ENCODE peak calls at places on chromosomes 7 and 10, in six cellular contexts. Z is psoas muscle, W is cardiac fibroblast, L is HAP-1, M is heart left ventricle, J is transverse colon. K is an unnamed sample.

GRCh38 chr7:107024906-107025305 is 19.6 kb upstream of the PRKAR2B start:
- DNase-seq in J (no peak), Z (no peak), W (no peak), M (no peak), L (no peak), K (no peak)

GRCh38 chr10:48410503-48410902 is 104.0 kb downstream of the MAPK8 start:
- DNase-seq in Z (no peak), M (no peak), L (no peak), J (no peak), W (no peak), K (no peak)

GRCh38 chr10:22159979-22160378 is 57.8 kb downstream of the EBLN1 start:
- DNase-seq in W (no peak), J (no peak), Z (no peak), L (no peak), M (no peak), K (no peak)

GRCh38 chr10:115818015-115818414 is 455.0 kb downstream of the GFRA1 start:
- DNase-seq in Z (no peak), J (no peak), W (no peak), M (no peak), L (no peak), K (no peak)

GRCh38 chr7:155993420-155994252 is 181.4 kb upstream of the SHH start:
- DNase-seq in L (no peak), J (no peak), Z (no peak), W (no peak), M (no peak), K (no peak)

GRCh38 chr10:33201056-33201780 is 133.2 kb downstream of the NRP1 start:
- DNase-seq in Z (no peak), L (peak; percentile 10), J (no peak), W (no peak), M (no peak), K (no peak)

GRCh38 chr7:155899596-155899995 is 87.3 kb upstream of the SHH start:
- DNase-seq in W (no peak), J (no peak), L (no peak), M (no peak), Z (peak; percentile 18), K (no peak)

GRCh38 chr10:49285232-49285631 is 13.7 kb upstream of the C10orf71 start:
- DNase-seq in W (peak; percentile 39), Z (peak; percentile 3), L (no peak), M (no peak), J (no peak), K (no peak)

GRCh38 chr7:5088906-5089305 is 43.2 kb downstream of the RBAK start:
- DNase-seq in L (no peak), J (no peak), M (no peak), W (no peak), Z (no peak), K (no peak)

GRCh38 chr7:98703916-98704315 is 86.8 kb downstream of the NPTX2 start:
- DNase-seq in L (no peak), M (no peak), J (no peak), Z (no peak), W (no peak), K (no peak)

GRCh38 chr10:3980139-3980538 is 195.1 kb upstream of the KLF6 start:
- DNase-seq in J (no peak), L (no peak), M (no peak), W (no peak), Z (no peak), K (no peak)

GRCh38 chr10:59536151-59536550 is 173.5 kb downstream of the SLC16A9 start:
- DNase-seq in L (no peak), Z (no peak), W (peak; percentile 92), M (peak; percentile 25), J (no peak), K (no peak)

GRCh38 chr10:89633484-89633883 is 11.6 kb downstream of the PANK1 start:
- DNase-seq in M (no peak), W (peak; percentile 84), J (no peak), L (no peak), Z (no peak), K (no peak)

GRCh38 chr10:30803901-30804322 is 174.4 kb upstream of the LYZL2 start:
- DNase-seq in Z (peak; percentile 83), J (no peak), M (peak; percentile 27), L (no peak), W (peak; percentile 72), K (no peak)

GRCh38 chr7:1874522-1875389 is 204.7 kb downstream of the ELFN1 start:
- DNase-seq in W (no peak), J (peak; percentile 15), Z (no peak), L (no peak), M (no peak), K (no peak)

DNA sequence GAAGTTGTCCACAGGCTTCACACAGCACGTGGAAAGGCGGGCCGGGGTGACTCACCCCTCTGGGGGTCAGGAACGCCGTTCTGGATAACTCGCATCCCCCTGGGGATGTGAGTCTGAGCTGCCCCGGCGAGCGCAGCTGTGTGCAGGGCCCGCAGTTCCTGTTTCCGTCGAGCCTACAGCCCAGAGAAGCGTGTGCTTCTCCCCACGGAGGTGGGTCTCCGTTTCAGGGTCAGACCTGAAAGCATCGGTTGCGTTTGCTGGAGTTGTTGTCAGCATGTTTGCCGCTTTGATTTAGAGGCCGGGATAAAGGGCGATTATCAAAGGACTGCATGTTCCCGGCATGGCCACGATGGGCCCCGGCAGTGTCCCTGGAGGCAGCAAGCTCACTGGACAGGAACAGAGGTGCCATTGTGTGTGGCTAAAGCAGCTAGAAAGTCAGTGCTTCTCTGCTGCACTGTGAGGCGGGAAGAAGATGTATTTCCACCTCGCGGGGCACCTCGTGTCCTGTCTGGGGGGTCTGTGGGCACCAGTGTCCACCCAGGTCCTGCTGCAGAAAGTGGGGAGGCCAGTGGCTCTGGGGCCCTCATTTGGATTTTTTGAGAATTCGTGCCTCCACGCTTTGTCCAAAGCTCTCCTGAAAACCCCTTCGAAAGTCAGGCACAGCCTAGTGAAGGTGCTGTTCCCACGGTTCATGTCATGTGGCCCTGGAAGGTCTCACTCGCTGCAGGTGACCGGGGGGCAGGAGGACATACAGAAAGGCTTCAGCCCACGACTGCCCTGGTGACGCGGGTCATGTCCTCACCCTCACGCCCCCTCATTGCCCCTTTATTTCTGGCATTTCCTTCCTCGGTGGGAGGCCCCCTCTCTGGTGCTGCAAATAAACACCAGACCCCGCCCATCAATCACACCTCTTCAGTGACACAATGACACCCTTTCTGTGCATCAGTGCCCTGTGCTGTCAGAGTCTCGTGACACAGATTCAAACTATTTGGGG is 27.4 kb upstream of the GDI2 start:
- DNase-seq in W (peak; percentile 83), M (peak; percentile 47), Z (peak; percentile 85), J (peak; percentile 28), L (peak; percentile 24), K (no peak)
- H3K4me3 ChIP-seq in W (no peak overlapping the region), M (no peak overlapping the region), Z (no peak overlapping the region), J (no peak overlapping the region), L (no peak overlapping the region), K (no peak overlapping the region)

DNA sequence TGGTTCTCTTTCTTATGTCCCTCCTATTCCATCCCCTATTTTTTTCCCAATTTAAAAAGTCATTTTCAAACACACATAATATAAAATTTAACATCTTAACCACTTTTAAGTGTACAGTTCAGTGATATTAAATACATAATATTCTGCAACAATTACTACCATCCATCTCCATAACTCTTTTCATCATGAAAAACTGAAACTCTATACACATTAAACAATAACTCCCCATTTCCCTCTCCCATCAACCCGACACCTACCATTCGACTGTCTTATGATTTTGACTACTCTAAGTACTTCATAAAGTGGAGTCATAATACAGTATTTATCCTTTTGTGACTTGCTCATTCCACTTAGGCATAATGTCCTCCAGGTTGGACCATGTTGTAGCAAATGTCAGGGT is 2.6 kb downstream of the KIF11 start:
- DNase-seq in W (no peak), M (no peak), L (no peak), Z (no peak), J (no peak), K (no peak)
- H3K4me3 ChIP-seq in W (no peak overlapping the region), M (no peak overlapping the region), L (peak overlapping the region; percentile 78), Z (no peak overlapping the region), J (no peak overlapping the region), K (no peak overlapping the region)

GRCh38 chr7:93883078-93883916 is 7.3 kb downstream of the TFPI2 start:
- DNase-seq in L (no peak), J (no peak), W (peak; percentile 67), M (no peak), Z (no peak), K (no peak)

GRCh38 chr7:93883917-93884345 is 6.6 kb downstream of the TFPI2 start:
- DNase-seq in W (no peak), Z (no peak), M (no peak), L (no peak), J (no peak), K (no peak)

GRCh38 chr7:93882481-93882880 is 8.1 kb downstream of the TFPI2 start:
- DNase-seq in L (no peak), J (no peak), W (no peak), M (no peak), Z (no peak), K (no peak)

GRCh38 chr7:93877742-93878141 is 12.8 kb downstream of the TFPI2 start:
- DNase-seq in J (no peak), M (no peak), Z (no peak), L (no peak), W (no peak), K (no peak)

DNA sequence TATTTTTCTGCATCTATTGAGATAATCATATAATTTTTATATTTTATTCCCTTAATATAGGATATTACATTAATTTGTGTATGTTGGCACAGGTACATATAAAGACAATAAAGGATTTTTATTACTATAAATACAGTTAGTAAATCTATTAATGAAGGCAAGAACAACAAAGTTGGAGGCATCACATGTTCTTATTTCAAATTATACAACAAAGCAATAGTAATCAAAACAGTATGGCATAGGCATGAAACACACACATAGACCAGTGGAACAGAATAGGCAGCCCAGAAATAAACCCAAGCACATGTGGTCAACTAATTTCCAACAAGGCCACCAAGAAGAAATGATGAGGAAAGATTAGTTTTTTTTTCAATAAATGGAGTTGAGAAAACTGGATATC is 11.2 kb downstream of the TFPI2 start:
- DNase-seq in Z (no peak), J (no peak), L (no peak), M (no peak), W (no peak), K (no peak)
- H3K4me3 ChIP-seq in Z (no peak overlapping the region), J (no peak overlapping the region), L (no peak overlapping the region), M (no peak overlapping the region), W (no peak overlapping the region), K (no peak overlapping the region)

GRCh38 chr7:100582650-100583049 is 3.3 kb downstream of the LRCH4 start:
- DNase-seq in L (no peak), M (no peak), Z (no peak), W (no peak), J (no peak), K (no peak)

GRCh38 chr7:100580466-100581283 is 5.3 kb downstream of the LRCH4 start:
- DNase-seq in W (no peak), J (no peak), Z (no peak), L (no peak), M (no peak), K (no peak)

GRCh38 chr7:100584046-100584676 is 1.8 kb downstream of the LRCH4 start:
- DNase-seq in J (no peak), L (no peak), W (peak; percentile 40), M (no peak), Z (no peak), K (no peak)

GRCh38 chr7:100583132-100584045 is 2.5 kb downstream of the LRCH4 start:
- DNase-seq in W (peak; percentile 82), M (peak; percentile 71), Z (peak; percentile 71), L (no peak), J (peak; percentile 72), K (no peak)

DNA sequence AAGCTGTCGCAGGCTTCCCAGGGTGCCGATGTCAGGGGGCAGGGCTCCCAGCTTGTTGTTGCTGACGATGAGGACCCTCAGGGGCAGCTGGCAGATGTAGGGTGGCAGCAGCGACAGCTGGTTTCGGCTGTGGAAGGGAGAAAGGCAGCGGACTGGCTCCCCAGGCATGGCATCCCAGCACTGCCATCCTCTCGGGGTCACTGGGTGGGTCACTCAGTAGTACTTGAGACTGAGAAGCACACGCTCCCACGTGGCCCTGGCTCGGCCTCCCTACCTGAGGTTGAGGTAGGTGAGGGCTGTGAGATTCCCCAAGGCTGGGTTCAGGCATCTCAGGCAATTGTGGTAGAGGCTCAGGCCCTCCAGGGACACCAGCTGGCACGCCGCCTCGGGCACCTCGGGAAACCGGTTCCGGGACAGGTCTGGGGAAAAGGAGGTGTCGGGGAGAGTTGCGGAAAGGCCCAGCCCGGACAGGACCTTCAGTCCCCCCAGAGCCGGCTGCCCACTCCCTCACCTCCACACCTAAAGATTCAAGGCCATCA is 3.8 kb downstream of the LRCH4 start:
- DNase-seq in Z (no peak), L (no peak), W (no peak), M (no peak), J (no peak), K (no peak)
- H3K4me3 ChIP-seq in Z (no peak overlapping the region), L (no peak overlapping the region), W (no peak overlapping the region), M (no peak overlapping the region), J (no peak overlapping the region), K (no peak overlapping the region)

K was measured in iPS DF 6.9.